ENCODE peak calls at places on chromosomes 11 and 22, in nine cellular contexts. Q is activated CD4-positive, alpha-beta T cell treated with anti-CD3 and anti-CD28 coated beads for 24 hours; Y is T-helper 1 cell; J is EL; T is right lobe of liver; B is left colon; P is left lobe of liver; F is Daoy; U is body of pancreas. S is an unnamed sample.

GRCh38 chr22:19011075-19011474 is 75.0 kb upstream of the PRODH start:
- DNase-seq in T (no peak), U (no peak), Q (no peak), Y (no peak), F (no peak), J (no peak), B (no peak), P (no peak), S (no peak)

GRCh38 chr11:81237139-81237538 is 1496.5 kb downstream of the FAM181B start:
- DNase-seq in Y (no peak), P (no peak), U (no peak), T (no peak), F (peak), B (no peak), J (no peak), Q (no peak), S (peak)

GRCh38 chr11:86608251-86608799 is 64.1 kb downstream of the ME3 start:
- DNase-seq in Y (peak), Q (peak), P (peak), U (peak), B (no peak), J (peak), F (peak), T (peak), S (peak)

GRCh38 chr11:45035440-45035839 is 84.8 kb upstream of the TP53I11 start:
- DNase-seq in Q (no peak), P (no peak), U (no peak), T (no peak), B (no peak), Y (no peak), F (no peak), J (no peak), S (no peak)

GRCh38 chr11:120128392-120129172 is 9.3 kb downstream of the TRIM29 start:
- DNase-seq in B (peak), Y (no peak), F (peak), Q (no peak), P (no peak), U (no peak), T (no peak), J (peak), S (no peak)

GRCh38 chr22:18078329-18079041 is 695 bp downstream of the PEX26 start:
- DNase-seq in U (peak), F (peak), J (peak), B (peak), Q (peak), P (peak), Y (peak), T (peak), S (no peak)

GRCh38 chr11:114076974-114077373 is 17.5 kb downstream of the ZBTB16 start:
- DNase-seq in J (no peak), U (no peak), Y (no peak), P (no peak), T (no peak), Q (no peak), F (no peak), B (no peak), S (no peak)

GRCh38 chr11:88345949-88346348 is 8.4 kb upstream of the CTSC start:
- DNase-seq in U (no peak), P (no peak), J (no peak), Q (no peak), B (no peak), T (no peak), Y (no peak), F (no peak), S (no peak)

GRCh38 chr22:39526736-39527171 is 5.8 kb downstream of the RPS19BP1 start:
- DNase-seq in T (peak), J (no peak), Y (no peak), B (no peak), P (no peak), U (no peak), Q (no peak), F (peak), S (no peak)

GRCh38 chr11:66617148-66617814 is 851 bp downstream of the RBM14 start:
- DNase-seq in B (no peak), Y (no peak), Q (no peak), U (peak), P (no peak), F (no peak), T (peak), J (peak), S (no peak)

GRCh38 chr11:19597876-19598275 is 114.8 kb upstream of the NAV2 start:
- DNase-seq in Y (no peak), T (no peak), P (no peak), F (peak), U (no peak), B (no peak), Q (no peak), J (peak), S (no peak)

GRCh38 chr22:46366327-46366731 is 30.8 kb downstream of the TRMU start:
- DNase-seq in Y (no peak), J (no peak), T (peak), F (no peak), P (no peak), U (no peak), Q (no peak), B (no peak), S (no peak)

GRCh38 chr11:35723493-35724284 is 61.1 kb downstream of the TRIM44 start:
- DNase-seq in P (no peak), U (no peak), B (no peak), J (no peak), F (no peak), Y (no peak), Q (no peak), T (no peak), S (no peak)